ENCODE peak calls at places on chromosomes 4 and X, in four cellular contexts. X is A549, V is gastrocnemius medialis, T is uterus. L is an unnamed sample.

GRCh38 chrX:68746988-68747387 is 81.8 kb upstream of the EFNB1 start:
- DNase-seq in X (no peak), T (no peak), V (no peak), L (no peak)

GRCh38 chrX:13005671-13006473 is 31.0 kb downstream of the TMSB4X start:
- DNase-seq in X (no peak), T (no peak), V (no peak), L (no peak)

GRCh38 chr4:73732759-73733431 is 7.5 kb upstream of the CXCL8 start:
- DNase-seq in V (no peak), X (no peak), T (no peak), L (no peak)

GRCh38 chr4:189921058-189921457 is 19.6 kb upstream of the FRG1 start:
- DNase-seq in T (no peak), X (no peak), V (no peak), L (no peak)

GRCh38 chrX:103573205-103573604 is 12.1 kb upstream of the TCEAL4 start:
- DNase-seq in V (no peak), X (no peak), T (no peak), L (no peak)

GRCh38 chrX:153494541-153495361 is at the start of gene BGN:
- DNase-seq in V (no peak), T (peak; percentile 63), X (no peak), L (peak; percentile 1)

GRCh38 chr4:76799139-76799538 is 98.8 kb downstream of the SOWAHB start:
- DNase-seq in V (no peak), T (no peak), X (no peak), L (no peak)

GRCh38 chr4:7166286-7166685 is 26.1 kb upstream of the SORCS2 start:
- DNase-seq in V (no peak), X (no peak), T (peak; percentile 2), L (no peak)

GRCh38 chrX:116490091-116490490 is 27.3 kb upstream of the CT83 start:
- DNase-seq in T (no peak), X (peak; percentile 1), V (no peak), L (no peak)

GRCh38 chr4:8846864-8847263 is 24.8 kb downstream of the HMX1 start:
- DNase-seq in T (no peak), V (no peak), X (no peak), L (no peak)

GRCh38 chrX:17547658-17548057 is 172.7 kb downstream of the NHS start:
- DNase-seq in X (peak; percentile 80), T (peak; percentile 47), V (no peak), L (no peak)

GRCh38 chrX:20221902-20222301 is 44.8 kb downstream of the RPS6KA3 start:
- DNase-seq in X (peak; percentile 86), T (no peak), V (no peak), L (peak; percentile 60)

GRCh38 chr4:172042714-172043114 is 229.5 kb downstream of the GALNTL6 start:
- DNase-seq in T (no peak), X (peak; percentile 6), V (no peak), L (peak; percentile 0)

GRCh38 chr4:100913685-100914084 is 395.9 kb upstream of the EMCN start:
- DNase-seq in X (no peak), T (no peak), V (no peak), L (no peak)

GRCh38 chrX:96685205-96686099 is 810 bp downstream of the DIAPH2 start:
- DNase-seq in V (peak; percentile 10), X (peak; percentile 42), T (peak; percentile 27), L (peak; percentile 14)

GRCh38 chrX:45172890-45173289 is 27.8 kb downstream of the DIPK2B start:
- DNase-seq in X (peak; percentile 55), T (no peak), V (no peak), L (no peak)

GRCh38 chr4:88965053-88965452 is 91.9 kb downstream of the FAM13A start:
- DNase-seq in V (no peak), T (no peak), X (no peak), L (peak; percentile 22)

GRCh38 chr4:66667249-66667648 is 878.1 kb downstream of the CENPC start:
- DNase-seq in T (no peak), X (no peak), V (no peak), L (no peak)

GRCh38 chr4:73718375-73719373 is 21.7 kb upstream of the CXCL8 start:
- DNase-seq in V (no peak), X (no peak), T (no peak), L (no peak)

GRCh38 chr4:158111241-158111640 is 61.6 kb downstream of the GASK1B start:
- DNase-seq in T (no peak), V (no peak), X (no peak), L (no peak)

GRCh38 chr4:173801876-173802713 is 272.1 kb upstream of the HAND2 start:
- DNase-seq in X (no peak), T (no peak), V (no peak), L (no peak)

GRCh38 chrX:41858161-41858775 is 65.1 kb downstream of the CASK start:
- DNase-seq in T (no peak), V (no peak), X (no peak), L (peak; percentile 0)

GRCh38 chrX:37796302-37796701 is 16.4 kb downstream of the CYBB start:
- DNase-seq in T (no peak), V (no peak), X (no peak), L (no peak)

GRCh38 chrX:15855562-15856256 is 1.1 kb upstream of the AP1S2 start:
- DNase-seq in T (no peak), X (no peak), V (no peak), L (peak; percentile 17)

GRCh38 chr4:67332627-67333026 is 212.7 kb downstream of the CENPC start:
- DNase-seq in X (peak; percentile 20), V (no peak), T (no peak), L (peak; percentile 27)

GRCh38 chrX:65668362-65669310 is 1.2 kb downstream of the MSN start:
- DNase-seq in T (peak; percentile 69), V (peak; percentile 40), X (peak; percentile 77), L (peak; percentile 78)
- TF ChIP-seq POLR2A in T (peak; percentile 45), V (peak; percentile 34), X (no peak), L (no peak)

DNA sequence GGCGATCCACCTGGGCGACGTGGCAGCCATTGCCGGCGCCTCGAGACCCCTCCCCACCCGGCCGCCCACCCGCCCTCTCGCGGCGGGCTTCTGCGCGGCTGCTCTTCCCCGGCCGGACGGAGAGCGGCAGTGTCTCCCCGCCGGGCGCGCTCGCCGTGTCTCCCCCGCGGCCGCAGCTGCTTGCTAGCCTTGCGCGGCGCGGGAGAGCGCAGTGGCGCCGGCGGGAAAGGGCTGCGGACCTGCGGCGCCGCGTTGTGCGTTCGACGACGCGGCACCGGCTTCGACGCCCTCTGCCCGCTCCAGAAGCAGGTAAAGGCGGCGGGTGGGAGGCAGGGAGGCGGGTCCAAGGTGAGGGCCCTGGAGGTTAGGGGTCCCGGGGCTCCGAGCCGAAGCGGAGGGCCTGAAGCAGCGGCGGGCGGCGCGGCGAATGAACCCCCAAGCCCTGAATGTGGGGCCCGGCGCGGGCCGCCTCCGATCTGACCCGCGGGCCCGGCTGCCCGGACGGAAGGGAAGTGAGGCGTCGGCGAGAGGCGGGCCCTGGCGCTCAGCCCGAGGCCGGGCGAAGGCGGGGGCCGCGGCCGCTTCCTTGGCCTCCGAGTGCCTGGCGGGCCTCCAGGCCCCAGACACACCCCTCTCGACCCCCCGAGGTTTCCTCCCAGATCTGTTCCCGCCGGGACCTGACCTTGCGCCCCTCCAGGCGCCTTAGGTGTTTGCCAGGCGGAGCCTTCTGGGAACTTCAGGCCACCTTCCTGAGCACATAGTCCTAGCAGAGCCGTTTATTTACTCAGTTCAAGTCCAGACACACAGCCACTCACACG is at the start of gene N4BP2:
- DNase-seq in X (peak; percentile 91), V (peak; percentile 40), T (peak; percentile 83), L (peak; percentile 86)
- TF ChIP-seq POLR2A in X (peak; percentile 46), V (peak; percentile 78), T (peak; percentile 70), L (peak; percentile 83)

GRCh38 chr4:105146286-105147219 is at the start of gene TET2:
- DNase-seq in T (peak; percentile 60), X (peak; percentile 79), V (peak; percentile 54), L (peak; percentile 84)
- TF ChIP-seq POLR2A in T (peak; percentile 59), X (peak; percentile 43), V (peak; percentile 77), L (peak; percentile 87)

GRCh38 chrX:72182924-72183323 is 1.4 kb downstream of the PIN4 start:
- DNase-seq in V (no peak), X (no peak), T (no peak), L (no peak)

GRCh38 chrX:72180539-72180938 is 1.0 kb upstream of the PIN4 start:
- DNase-seq in X (no peak), V (no peak), T (no peak), L (peak; percentile 42)

GRCh38 chrX:72181178-72182125 is at the start of gene PIN4:
- DNase-seq in V (peak; percentile 83), X (peak; percentile 98), T (peak; percentile 94), L (peak; percentile 97)
- TF ChIP-seq POLR2A in V (peak; percentile 33), X (peak; percentile 57), T (peak; percentile 47), L (peak; percentile 75)

GRCh38 chr4:104494822-104495559 is at the start of gene CXXC4:
- DNase-seq in T (peak; percentile 64), V (peak; percentile 3), X (peak; percentile 75), L (no peak)
- TF ChIP-seq POLR2A in T (no peak), V (no peak), X (no peak), L (no peak)

GRCh38 chr4:72566573-72566972 is 2.4 kb downstream of the ADAMTS3 start:
- DNase-seq in V (no peak), T (no peak), X (no peak), L (no peak)

GRCh38 chr4:72568959-72569718 is at the start of gene ADAMTS3:
- DNase-seq in V (peak; percentile 21), T (peak; percentile 80), X (peak; percentile 2), L (peak; percentile 80)

GRCh38 chr4:72567036-72567435 is 2.0 kb downstream of the ADAMTS3 start:
- DNase-seq in X (no peak), V (no peak), T (no peak), L (no peak)

GRCh38 chr4:72569719-72570235 is 756 bp upstream of the ADAMTS3 start:
- DNase-seq in X (no peak), V (no peak), T (no peak), L (peak; percentile 84)

GRCh38 chr4:72567821-72568620 is 1.0 kb downstream of the ADAMTS3 start:
- DNase-seq in X (peak; percentile 44), T (peak; percentile 82), V (peak; percentile 4), L (peak; percentile 87)
- TF ChIP-seq POLR2A in X (no peak), T (no peak), V (no peak), L (peak; percentile 58)

GRCh38 chrX:53544936-53545335 is 110.8 kb upstream of the HSD17B10 start:
- DNase-seq in T (no peak), X (no peak), V (no peak), L (no peak)
- TF ChIP-seq POLR2A in T (no peak), X (no peak), V (no peak), L (no peak)